ENCODE peak calls at places on chromosomes 11 and 22, in six cellular contexts. G is upper lobe of left lung, Z is SK-N-SH, K is tibial nerve, O is stomach, L is ovary. H is an unnamed sample. For H3K36me3, the result is how much of the 10 kb centered on the place peaks cover.

GRCh38 chr22:37303821-37304274 is 21.5 kb downstream of the CYTH4 start:
- DNase-seq in O (no peak), G (peak), K (no peak), L (no peak), Z (no peak), H (no peak)

GRCh38 chr11:108394744-108395284 is 72.5 kb downstream of the C11orf65 start:
- DNase-seq in O (no peak), L (no peak), Z (no peak), G (no peak), K (no peak), H (no peak)

GRCh38 chr11:78226684-78227680 is 38.3 kb downstream of the USP35 start:
- DNase-seq in Z (no peak), G (no peak), O (no peak), K (no peak), L (no peak), H (peak)

GRCh38 chr11:127274328-127274676 is 273.7 kb upstream of the KIRREL3 start:
- DNase-seq in G (no peak), L (no peak), Z (no peak), K (no peak), O (no peak), H (no peak)

GRCh38 chr11:78310500-78310909 is 107.1 kb downstream of the GAB2 start:
- DNase-seq in Z (no peak), L (peak), O (peak), G (no peak), K (peak), H (no peak)

GRCh38 chr22:48491451-48491941 is 1336.2 kb downstream of the BRD1 start:
- DNase-seq in K (no peak), Z (no peak), O (no peak), L (no peak), G (no peak), H (peak)

GRCh38 chr22:44335066-44335839 is 22.5 kb upstream of the SHISAL1 start:
- DNase-seq in Z (no peak), G (no peak), L (no peak), K (no peak), O (no peak), H (no peak)

GRCh38 chr11:133230446-133230845 is 301.9 kb downstream of the OPCML start:
- DNase-seq in L (no peak), G (no peak), Z (no peak), K (no peak), O (no peak), H (no peak)

GRCh38 chr11:102414559-102414958 is 38.0 kb downstream of the TMEM123 start:
- DNase-seq in K (no peak), O (no peak), L (no peak), G (no peak), Z (no peak), H (no peak)

GRCh38 chr11:853682-854448 is 11.2 kb downstream of the TSPAN4 start:
- DNase-seq in K (no peak), G (no peak), L (no peak), O (no peak), Z (no peak), H (no peak)

GRCh38 chr11:132883241-132883640 is 649.1 kb downstream of the OPCML start:
- DNase-seq in K (no peak), L (no peak), G (no peak), O (no peak), Z (no peak), H (no peak)

GRCh38 chr11:65420506-65421203 is 1.9 kb upstream of the NEAT1 start:
- DNase-seq in O (peak), K (no peak), Z (peak), G (no peak), L (peak), H (no peak)

GRCh38 chr22:18952022-18952421 is 15.9 kb upstream of the PRODH start:
- DNase-seq in L (no peak), O (no peak), K (no peak), G (peak), Z (no peak), H (peak)

GRCh38 chr11:100908746-100909145 is 220.9 kb downstream of the PGR start:
- DNase-seq in G (no peak), K (no peak), L (no peak), O (no peak), Z (no peak), H (no peak)

GRCh38 chr11:85746640-85747039 is 60.6 kb upstream of the CCDC89 start:
- DNase-seq in K (no peak), O (no peak), G (no peak), L (no peak), Z (no peak), H (no peak)

GRCh38 chr11:62705401-62705800 is 1.8 kb downstream of the BSCL2 start:
- DNase-seq in K (no peak), L (no peak), O (no peak), G (no peak), Z (peak), H (no peak)

GRCh38 chr11:61679301-61679700 is 890 bp upstream of the DAGLA start:
- DNase-seq in G (no peak), Z (no peak), L (no peak), O (no peak), K (no peak), H (no peak)

GRCh38 chr22:45029501-45029900 is 19.7 kb upstream of the PHF21B start:
- DNase-seq in G (no peak), L (no peak), Z (no peak), O (no peak), K (no peak), H (no peak)

GRCh38 chr11:7495997-7496545 is 10.8 kb downstream of the OLFML1 start:
- DNase-seq in G (peak), O (no peak), Z (no peak), K (no peak), L (no peak), H (no peak)

GRCh38 chr11:20835561-20835960 is 166.2 kb downstream of the NELL1 start:
- DNase-seq in K (no peak), G (no peak), Z (no peak), L (no peak), O (no peak), H (no peak)

GRCh38 chr11:76419896-76420295 is 24.9 kb upstream of the EMSY start:
- DNase-seq in G (no peak), Z (no peak), O (no peak), K (no peak), L (no peak), H (no peak)

GRCh38 chr11:126115253-126115540 is 52.5 kb upstream of the CDON start:
- DNase-seq in Z (peak), L (peak), O (peak), G (peak), K (peak), H (no peak)

GRCh38 chr11:109696191-109696897 is 274.4 kb downstream of the C11orf87 start:
- DNase-seq in K (no peak), Z (no peak), L (no peak), G (no peak), O (no peak), H (no peak)

GRCh38 chr11:105432241-105432995 is 177.5 kb upstream of the GRIA4 start:
- DNase-seq in Z (no peak), O (no peak), K (no peak), G (no peak), L (no peak), H (no peak)

GRCh38 chr11:64742087-64742939 is 1.6 kb downstream of the RASGRP2 start:
- DNase-seq in Z (no peak), K (no peak), O (no peak), L (no peak), G (peak), H (no peak)

GRCh38 chr11:134543144-134544044 is 131.4 kb upstream of the B3GAT1 start:
- DNase-seq in O (no peak), Z (no peak), L (no peak), K (no peak), G (no peak), H (no peak)

GRCh38 chr22:30262112-30262511 is 4.5 kb downstream of the OSM start:
- DNase-seq in K (no peak), G (no peak), Z (no peak), O (no peak), L (no peak), H (no peak)

GRCh38 chr11:82890941-82891340 is 9.3 kb downstream of the PRCP start:
- DNase-seq in L (no peak), G (no peak), O (no peak), Z (no peak), K (no peak), H (no peak)

GRCh38 chr22:10961043-10961860 is 4566.7 kb upstream of the OR11H1 start:
- DNase-seq in O (no peak), G (no peak), K (no peak), L (no peak), Z (peak), H (no peak)

GRCh38 chr22:48708558-48709245 is 1119.0 kb downstream of the BRD1 start:
- DNase-seq in K (no peak), L (no peak), G (no peak), O (no peak), Z (no peak), H (peak)

DNA sequence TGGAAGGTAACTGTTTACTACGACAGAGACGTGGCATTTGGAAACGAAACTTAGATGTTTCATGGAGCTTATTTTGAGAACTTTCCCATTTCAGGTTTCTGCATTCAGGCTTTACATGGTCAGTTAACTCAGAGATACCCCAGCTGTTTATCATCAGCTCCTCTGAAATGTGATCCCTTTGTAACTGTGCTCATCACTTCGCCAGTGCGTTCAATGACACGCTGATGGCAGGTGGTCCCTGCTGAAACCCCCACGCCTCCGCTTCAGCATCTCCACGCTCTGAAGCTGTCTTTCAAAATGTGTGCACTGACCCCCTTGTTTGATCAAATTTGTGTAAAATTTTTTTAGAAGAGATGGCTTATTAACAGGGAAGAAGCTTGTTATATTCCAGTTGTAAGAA is 30.5 kb downstream of the ALG12 start:
- DNase-seq in Z (no peak), K (no peak), G (no peak), O (no peak), L (no peak), H (no peak)
- H3K36me3 ChIP-seq in Z (under half), K (under half), G (under half), O (half or more), L (under half), H (half or more)

DNA sequence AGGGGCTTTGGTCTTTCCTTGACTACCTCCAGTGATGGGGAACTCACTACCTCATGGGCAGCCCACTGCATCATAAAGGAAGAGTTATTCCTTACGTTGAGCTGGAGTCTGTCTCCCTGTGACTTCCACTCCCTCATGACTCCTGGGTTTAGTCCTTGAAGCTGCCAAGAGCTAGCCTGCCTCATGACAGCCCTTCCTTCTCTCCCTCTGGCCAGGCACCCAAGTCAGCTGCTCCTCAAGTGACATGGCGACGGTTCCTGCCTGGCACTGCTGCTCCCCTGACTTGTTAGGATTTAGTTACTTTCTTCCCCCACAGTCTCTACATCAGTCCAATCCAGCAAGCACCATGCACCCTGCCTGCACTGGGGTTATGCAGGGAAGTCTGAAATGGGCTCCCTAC is 196.1 kb upstream of the TBCEL start:
- DNase-seq in K (no peak), G (no peak), O (no peak), L (no peak), Z (no peak), H (no peak)
- TF ChIP-seq CTCF in K (no peak), G (no peak), O (no peak), L (no peak), Z (no peak), H (no peak)

DNA sequence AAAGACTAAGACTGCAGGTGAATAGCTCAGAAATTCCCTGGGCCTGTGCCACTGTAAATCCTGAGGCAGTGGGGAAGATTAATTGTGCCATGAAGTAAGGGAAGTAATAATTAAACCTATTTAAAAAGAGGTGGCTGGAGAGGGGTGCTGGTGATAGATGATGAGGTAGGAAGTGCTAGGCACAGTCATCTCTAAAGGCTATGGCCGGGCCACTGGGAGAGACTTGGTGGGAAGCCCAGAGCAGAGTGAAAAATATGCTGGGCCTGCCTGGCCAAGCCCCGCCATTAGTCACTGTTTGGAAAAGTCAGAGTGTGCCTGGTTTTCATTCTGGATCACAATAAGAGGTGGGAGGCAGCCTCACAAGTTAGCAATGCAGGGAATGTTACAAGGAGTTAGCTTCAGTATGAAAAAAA is 197.2 kb upstream of the PITPNB start:
- DNase-seq in K (no peak), L (peak), O (no peak), G (no peak), Z (no peak), H (no peak)
- TF ChIP-seq EP300 in K (no peak), L (no peak), O (no peak), G (no peak), Z (peak), H (no peak)

DNA sequence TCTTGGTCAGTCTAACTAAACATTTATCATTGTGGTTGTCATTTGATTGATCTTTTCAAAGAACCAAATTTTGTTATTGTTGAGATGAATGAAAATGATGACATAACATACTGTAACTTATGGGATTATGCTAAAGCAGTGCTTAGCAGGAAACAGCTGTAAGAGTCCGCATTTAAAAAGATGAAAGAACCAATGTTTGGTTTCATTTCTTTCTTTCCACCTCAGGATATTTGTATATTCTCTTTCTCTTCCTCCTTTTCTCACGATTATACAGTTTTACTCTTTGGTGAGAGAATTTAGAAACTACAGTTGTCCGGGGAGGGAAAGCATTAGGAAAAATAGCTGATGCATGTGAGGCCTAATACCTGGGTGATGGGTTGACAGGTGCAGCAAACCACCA is 23.1 kb downstream of the PIH1D2 start:
- DNase-seq in Z (no peak), O (no peak), K (no peak), G (no peak), L (no peak), H (no peak)
- H3K36me3 ChIP-seq in Z (half or more), O (half or more), K (under half), G (under half), L (under half), H (half or more)

GRCh38 chr22:46845281-46846153 is 83.1 kb downstream of the TBC1D22A start:
- DNase-seq in O (no peak), K (no peak), Z (peak), L (peak), G (no peak), H (peak)
- TF ChIP-seq CTCF in O (peak), K (peak), Z (peak), L (peak), G (no peak), H (no peak)

GRCh38 chr22:31646186-31647019 is 15.6 kb downstream of the PISD start:
- DNase-seq in Z (no peak), O (no peak), G (no peak), K (no peak), L (no peak), H (no peak)
- TF ChIP-seq EP300 in Z (no peak), O (no peak), G (no peak), K (no peak), L (no peak), H (no peak)

DNA sequence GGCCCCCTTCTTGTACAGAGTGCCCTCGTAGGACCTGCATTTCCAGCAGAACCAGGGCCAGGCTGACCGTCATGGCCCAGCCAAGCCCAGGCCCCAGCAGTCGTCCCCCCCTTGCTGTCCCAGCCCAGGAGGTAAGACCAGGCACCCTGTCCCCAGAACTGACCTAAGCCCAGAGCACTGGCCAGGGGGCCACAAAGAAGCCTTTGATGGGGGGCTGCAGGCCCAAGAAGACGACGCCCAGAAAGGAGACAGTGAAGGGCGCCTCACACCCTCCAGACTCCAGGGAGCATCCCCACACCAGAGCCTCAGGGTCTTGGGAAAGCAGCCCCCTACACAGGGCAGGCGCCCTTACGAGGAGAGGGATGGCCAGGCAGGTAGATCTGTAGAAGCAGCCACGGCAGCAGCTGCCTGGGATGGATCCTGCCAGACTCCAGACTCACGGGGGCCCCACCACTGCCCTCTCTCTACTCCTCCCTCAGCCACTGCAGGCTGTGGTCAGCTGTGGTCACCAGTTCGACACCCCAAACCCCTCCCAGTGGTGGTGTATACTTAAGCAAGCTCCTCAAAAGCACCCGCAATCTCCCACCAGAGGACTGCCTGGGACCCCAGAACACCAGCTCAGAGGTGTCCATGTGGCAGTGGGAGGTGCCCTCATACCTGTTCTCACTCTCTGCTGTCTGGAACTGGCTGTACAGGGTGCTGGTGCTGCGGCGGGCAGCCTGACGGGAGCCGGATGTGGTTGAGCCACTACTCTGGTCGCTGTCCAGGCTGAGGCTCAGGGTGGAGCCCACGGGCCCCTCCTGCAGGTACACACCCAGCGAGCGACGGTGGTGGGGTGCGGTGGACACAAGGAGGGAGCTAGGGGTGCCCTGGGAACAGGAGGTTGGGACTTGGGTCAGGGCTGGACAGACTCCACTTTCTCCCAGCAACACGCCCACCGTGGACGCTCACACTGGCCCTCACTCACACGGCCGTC is 27.0 kb downstream of the SBF1 start:
- DNase-seq in L (no peak), Z (no peak), O (peak), K (no peak), G (no peak), H (no peak)
- H3K36me3 ChIP-seq in L (under half), Z (under half), O (half or more), K (under half), G (half or more), H (half or more)